ENCODE peak calls at places on chromosomes 3 and 15, in five cellular contexts. D, R, T, Q and Z are unnamed samples.

GRCh38 chr15:90037961-90038633 is 37.0 kb downstream of the ZNF710 start:
- DNase-seq in D (no peak), R (no peak), T (peak; percentile 5), Q (peak; percentile 82), Z (peak; percentile 74)

GRCh38 chr3:56792201-56792600 is 9.5 kb downstream of the ARHGEF3 start:
- DNase-seq in Q (no peak), D (no peak), R (no peak), T (peak; percentile 34), Z (no peak)

GRCh38 chr3:151544164-151544548 is 83.3 kb upstream of the IGSF10 start:
- DNase-seq in D (no peak), T (no peak), R (no peak), Q (no peak), Z (no peak)

GRCh38 chr3:43531835-43532234 is 90.0 kb downstream of the ANO10 start:
- DNase-seq in T (no peak), D (no peak), R (no peak), Q (peak; percentile 73), Z (no peak)

GRCh38 chr15:69604050-69604378 is 151.4 kb downstream of the RPLP1 start:
- DNase-seq in D (no peak), T (no peak), Q (no peak), R (no peak), Z (no peak)

GRCh38 chr3:17664923-17665322 is 77.5 kb downstream of the TBC1D5 start:
- DNase-seq in R (no peak), Q (no peak), D (no peak), T (no peak), Z (no peak)

GRCh38 chr3:62529230-62529629 is 155.9 kb upstream of the FEZF2 start:
- DNase-seq in D (no peak), R (no peak), T (no peak), Q (peak; percentile 19), Z (no peak)

GRCh38 chr3:156388469-156389150 is 166.3 kb downstream of the SSR3 start:
- DNase-seq in D (no peak), R (no peak), Q (peak; percentile 99), T (no peak), Z (peak; percentile 6)

GRCh38 chr15:101064795-101065569 is 145.8 kb downstream of the LRRK1 start:
- DNase-seq in R (no peak), T (no peak), Q (no peak), D (no peak), Z (no peak)

GRCh38 chr3:42562047-42562907 is 19.5 kb downstream of the SEC22C start:
- DNase-seq in R (no peak), Q (peak; percentile 17), D (no peak), T (no peak), Z (no peak)

GRCh38 chr3:158725348-158725966 is 6.8 kb downstream of the RARRES1 start:
- DNase-seq in Q (peak; percentile 100), R (no peak), D (peak; percentile 70), T (peak; percentile 49), Z (no peak)

GRCh38 chr15:70475921-70476320 is 287.4 kb downstream of the UACA start:
- DNase-seq in R (no peak), Q (peak; percentile 36), D (no peak), T (no peak), Z (no peak)

GRCh38 chr15:63191895-63192603 is 2.6 kb downstream of the RAB8B start:
- DNase-seq in D (no peak), R (no peak), T (no peak), Q (no peak), Z (peak; percentile 55)

GRCh38 chr15:64673866-64674265 is 101.5 kb downstream of the RBPMS2 start:
- DNase-seq in Q (no peak), R (no peak), T (no peak), D (no peak), Z (no peak)

GRCh38 chr3:48187579-48188265 is 495 bp downstream of the CDC25A start:
- DNase-seq in R (no peak), D (no peak), T (no peak), Q (peak; percentile 8), Z (no peak)

GRCh38 chr15:81002254-81003022 is 1.7 kb downstream of the TLNRD1 start:
- DNase-seq in T (peak; percentile 29), D (no peak), Q (peak; percentile 22), R (no peak), Z (peak; percentile 44)

GRCh38 chr3:43503067-43503728 is 118.6 kb downstream of the ANO10 start:
- DNase-seq in T (no peak), Q (peak; percentile 14), R (no peak), D (no peak), Z (no peak)

GRCh38 chr3:5197470-5198312 is 10.2 kb downstream of the EDEM1 start:
- DNase-seq in T (no peak), R (no peak), Q (peak; percentile 43), D (no peak), Z (peak; percentile 68)

GRCh38 chr15:27499191-27499590 is 528.2 kb downstream of the GABRG3 start:
- DNase-seq in D (no peak), R (no peak), T (no peak), Q (no peak), Z (no peak)
- TF ChIP-seq CTCF in D (no peak), R (no peak), T (no peak), Q (no peak), Z (no peak)

GRCh38 chr3:115876860-115877646 is 253.7 kb downstream of the GAP43 start:
- DNase-seq in T (no peak), D (no peak), Q (no peak), R (no peak), Z (no peak)
- H3K4me3 ChIP-seq in T (peak overlapping the region; percentile 15), D (peak overlapping the region; percentile 1), Q (no peak overlapping the region), R (peak overlapping the region; percentile 14), Z (no peak overlapping the region)

GRCh38 chr3:183794452-183794851 is 30.9 kb downstream of the MAP6D1 start:
- DNase-seq in R (no peak), Q (no peak), T (no peak), D (no peak), Z (no peak)
- H3K36me3 ChIP-seq in R (peaks cover 81% of the 10 kb centered on the region), Q (peaks cover 11% of the 10 kb centered on the region), T (peaks cover 2% of the 10 kb centered on the region), D (no peaks in the 10 kb centered on the region), Z (peaks cover 16% of the 10 kb centered on the region)

DNA sequence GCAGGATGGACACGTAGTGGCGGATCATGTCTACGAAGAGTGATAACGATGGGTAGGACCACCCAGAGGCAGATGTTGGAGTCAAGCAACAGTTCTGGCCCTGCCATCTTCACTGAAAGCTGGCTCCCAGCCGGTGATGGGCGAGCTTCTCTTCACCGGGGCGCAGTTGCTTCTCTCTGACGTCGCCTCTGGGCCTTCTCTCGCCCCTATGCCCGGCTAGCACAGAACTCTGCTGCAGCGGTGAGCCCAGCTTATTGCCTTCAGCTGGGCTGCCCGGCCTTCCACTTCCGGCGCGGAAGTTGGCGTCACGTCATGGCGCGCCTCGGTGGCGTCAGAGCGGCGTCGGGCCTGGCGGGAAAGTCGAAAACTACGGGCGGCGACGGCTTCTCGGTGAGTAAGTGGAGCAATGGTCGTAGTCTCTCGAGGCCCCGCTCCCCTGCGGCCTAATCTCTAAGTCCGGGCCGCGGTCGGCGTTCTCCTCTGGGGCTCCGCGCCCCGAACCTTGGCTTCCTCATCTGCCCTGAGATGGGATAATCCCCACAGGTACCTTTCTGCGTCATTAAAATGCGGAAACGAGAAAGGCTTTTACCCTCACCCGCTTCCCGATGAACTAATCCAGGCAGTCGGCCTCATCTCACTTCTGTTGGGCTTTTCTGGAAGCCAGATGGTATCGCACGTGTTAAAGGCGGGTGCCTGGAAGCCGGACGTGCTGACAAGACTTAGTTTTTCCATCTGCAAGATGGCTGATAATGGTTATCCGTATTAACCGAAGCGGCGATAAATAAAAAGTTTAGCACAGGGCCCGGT is at the start of gene FANCD2:
- DNase-seq in D (peak; percentile 82), T (peak; percentile 89), Q (peak; percentile 81), R (peak; percentile 97), Z (peak; percentile 91)
- TF ChIP-seq CTCF in D (no peak), T (no peak), Q (no peak), R (no peak), Z (no peak)

GRCh38 chr3:50519471-50520089 is 16.1 kb upstream of the CACNA2D2 start:
- DNase-seq in T (peak; percentile 60), D (peak; percentile 48), Q (peak; percentile 30), R (no peak), Z (peak; percentile 25)

GRCh38 chr3:50517721-50518206 is 14.3 kb upstream of the CACNA2D2 start:
- DNase-seq in T (no peak), R (no peak), Q (no peak), D (no peak), Z (no peak)

GRCh38 chr3:50515565-50516047 is 12.2 kb upstream of the CACNA2D2 start:
- DNase-seq in T (peak; percentile 31), R (no peak), D (peak; percentile 25), Q (no peak), Z (no peak)

GRCh38 chr3:50518441-50518840 is 15.0 kb upstream of the CACNA2D2 start:
- DNase-seq in T (no peak), R (no peak), D (no peak), Q (no peak), Z (no peak)

DNA sequence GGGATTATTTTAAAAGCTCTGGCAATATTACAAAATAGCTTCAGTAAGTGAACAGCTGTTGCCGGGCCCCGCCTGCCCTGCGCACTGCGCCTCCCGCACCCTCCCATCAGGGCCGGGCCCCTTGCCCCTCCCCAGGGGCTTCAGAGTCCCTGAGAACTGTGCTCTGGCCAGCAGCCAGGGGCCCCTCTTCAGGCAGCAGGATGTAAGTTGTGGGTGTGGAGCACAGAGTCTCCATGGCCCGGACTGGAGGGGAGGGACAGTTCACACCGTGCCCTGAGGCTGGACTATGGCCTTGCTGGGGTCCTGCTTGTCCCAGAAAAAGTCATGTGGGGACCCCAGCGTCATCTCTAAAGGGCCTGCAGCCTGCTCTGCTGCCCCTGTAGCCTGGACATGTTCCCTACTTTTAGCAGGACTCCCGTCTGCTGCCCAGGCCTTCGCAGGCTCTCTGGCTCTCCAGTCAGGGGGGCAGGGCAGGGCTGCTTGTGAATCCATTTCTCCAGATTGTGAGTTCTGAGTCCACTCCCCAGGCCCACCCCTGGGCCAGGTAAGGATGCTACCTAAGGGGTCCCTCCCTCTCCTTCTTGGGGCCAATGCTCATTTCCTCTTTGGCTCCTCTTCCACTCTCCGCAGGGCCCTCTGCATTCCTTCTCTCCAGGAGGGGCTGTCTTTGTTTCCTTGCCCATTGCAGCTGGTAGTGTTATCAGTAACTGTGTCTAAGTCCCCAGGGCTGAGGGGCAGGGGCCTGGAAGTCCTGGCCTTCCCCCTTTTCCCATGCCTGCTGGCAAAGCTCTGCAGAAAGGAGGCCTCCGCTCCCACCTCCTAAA is 12.8 kb upstream of the CACNA2D2 start:
- DNase-seq in R (no peak), T (peak; percentile 56), Q (no peak), D (peak; percentile 36), Z (no peak)
- H3K4me3 ChIP-seq in R (peak overlapping the region; percentile 30), T (peak overlapping the region; percentile 15), Q (no peak overlapping the region), D (peak overlapping the region; percentile 17), Z (no peak overlapping the region)

DNA sequence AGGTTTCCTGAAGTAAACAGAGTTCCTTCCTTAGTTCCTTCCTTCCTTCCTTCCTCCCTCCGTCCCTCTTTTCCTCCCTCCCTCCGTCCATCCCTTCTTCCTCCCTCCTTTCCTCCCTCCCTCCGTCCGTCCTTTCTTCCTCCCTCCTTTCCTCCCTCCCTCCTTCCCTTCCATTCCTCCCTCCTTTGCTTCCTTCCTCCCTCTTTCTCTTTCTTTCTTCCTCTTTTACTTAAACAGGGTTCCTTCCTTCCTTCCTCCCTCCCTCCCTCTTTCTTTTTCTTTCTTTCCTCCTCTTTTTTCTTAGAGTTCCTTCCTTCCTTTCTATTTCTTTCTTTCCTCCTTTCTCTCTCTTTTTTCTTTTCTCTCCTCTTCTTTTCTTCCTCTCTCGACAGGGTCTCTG is 35.2 kb downstream of the ATR start:
- DNase-seq in T (no peak), D (no peak), R (no peak), Q (no peak), Z (no peak)
- H3K36me3 ChIP-seq in T (peaks cover 2% of the 10 kb centered on the region), D (no peaks in the 10 kb centered on the region), R (peaks cover 56% of the 10 kb centered on the region), Q (peaks cover 2% of the 10 kb centered on the region), Z (no peaks in the 10 kb centered on the region)